ENCODE peak calls at places on chromosomes 1 and 21, in eight cellular contexts. One of them, this sample, is unnamed.

GRCh38 chr1:177229781-177230180 is 59.0 kb downstream of the BRINP2 start:
- DNase-seq in lower leg skin: no peak
- DNase-seq in myocyte: no peak
- DNase-seq in ELF-1: no peak
- DNase-seq in T-helper 9 cell: no peak
- DNase-seq in activated T-helper 9 cell treated with anti-CD3 and anti-CD28 coated beads, Interleukin-2, amount 50 U/mL, for 16 hours: no peak
- DNase-seq in brain pericyte: no peak
- DNase-seq in colonic mucosa: no peak
- DNase-seq in this sample: no peak

GRCh38 chr21:44510508-44511218 is 29.3 kb downstream of the KRTAP10-1 start:
- DNase-seq in T-helper 9 cell: peak
- DNase-seq in brain pericyte: no peak
- DNase-seq in colonic mucosa: peak
- DNase-seq in myocyte: peak
- DNase-seq in ELF-1: peak
- DNase-seq in activated T-helper 9 cell treated with anti-CD3 and anti-CD28 coated beads, Interleukin-2, amount 50 U/mL, for 16 hours: peak
- DNase-seq in lower leg skin: no peak
- DNase-seq in this sample: peak

GRCh38 chr1:202214089-202214843 is 20.7 kb downstream of the LGR6 start:
- DNase-seq in ELF-1: no peak
- DNase-seq in lower leg skin: no peak
- DNase-seq in T-helper 9 cell: no peak
- DNase-seq in myocyte: no peak
- DNase-seq in activated T-helper 9 cell treated with anti-CD3 and anti-CD28 coated beads, Interleukin-2, amount 50 U/mL, for 16 hours: no peak
- DNase-seq in brain pericyte: no peak
- DNase-seq in colonic mucosa: no peak
- DNase-seq in this sample: no peak

GRCh38 chr1:29425656-29426055 is 189.3 kb downstream of the PTPRU start:
- DNase-seq in myocyte: no peak
- DNase-seq in colonic mucosa: no peak
- DNase-seq in lower leg skin: no peak
- DNase-seq in ELF-1: no peak
- DNase-seq in T-helper 9 cell: no peak
- DNase-seq in activated T-helper 9 cell treated with anti-CD3 and anti-CD28 coated beads, Interleukin-2, amount 50 U/mL, for 16 hours: no peak
- DNase-seq in brain pericyte: no peak
- DNase-seq in this sample: no peak

GRCh38 chr1:54885863-54886723 is 902 bp downstream of the DHCR24 start:
- DNase-seq in brain pericyte: no peak
- DNase-seq in activated T-helper 9 cell treated with anti-CD3 and anti-CD28 coated beads, Interleukin-2, amount 50 U/mL, for 16 hours: no peak
- DNase-seq in ELF-1: peak
- DNase-seq in lower leg skin: peak
- DNase-seq in myocyte: no peak
- DNase-seq in T-helper 9 cell: no peak
- DNase-seq in colonic mucosa: peak
- DNase-seq in this sample: no peak

GRCh38 chr1:179142889-179143299 is 61.0 kb downstream of the TOR3A start:
- DNase-seq in activated T-helper 9 cell treated with anti-CD3 and anti-CD28 coated beads, Interleukin-2, amount 50 U/mL, for 16 hours: no peak
- DNase-seq in lower leg skin: peak
- DNase-seq in ELF-1: no peak
- DNase-seq in myocyte: peak
- DNase-seq in colonic mucosa: no peak
- DNase-seq in T-helper 9 cell: no peak
- DNase-seq in brain pericyte: peak
- DNase-seq in this sample: peak

GRCh38 chr1:30892671-30893073 is 15.9 kb downstream of the SDC3 start:
- DNase-seq in T-helper 9 cell: no peak
- DNase-seq in ELF-1: no peak
- DNase-seq in colonic mucosa: no peak
- DNase-seq in lower leg skin: no peak
- DNase-seq in activated T-helper 9 cell treated with anti-CD3 and anti-CD28 coated beads, Interleukin-2, amount 50 U/mL, for 16 hours: no peak
- DNase-seq in brain pericyte: no peak
- DNase-seq in myocyte: no peak
- DNase-seq in this sample: no peak

GRCh38 chr1:182087951-182088350 is 26.4 kb upstream of the ZNF648 start:
- DNase-seq in T-helper 9 cell: peak
- DNase-seq in lower leg skin: peak
- DNase-seq in brain pericyte: no peak
- DNase-seq in colonic mucosa: no peak
- DNase-seq in myocyte: no peak
- DNase-seq in ELF-1: peak
- DNase-seq in activated T-helper 9 cell treated with anti-CD3 and anti-CD28 coated beads, Interleukin-2, amount 50 U/mL, for 16 hours: no peak
- DNase-seq in this sample: no peak

GRCh38 chr1:52502789-52503188 is 50.1 kb downstream of the TUT4 start:
- DNase-seq in colonic mucosa: no peak
- DNase-seq in activated T-helper 9 cell treated with anti-CD3 and anti-CD28 coated beads, Interleukin-2, amount 50 U/mL, for 16 hours: no peak
- DNase-seq in lower leg skin: no peak
- DNase-seq in brain pericyte: no peak
- DNase-seq in ELF-1: no peak
- DNase-seq in myocyte: no peak
- DNase-seq in T-helper 9 cell: no peak
- DNase-seq in this sample: peak

GRCh38 chr1:152026895-152027294 is 9.9 kb downstream of the S100A11 start:
- DNase-seq in myocyte: no peak
- DNase-seq in lower leg skin: no peak
- DNase-seq in ELF-1: no peak
- DNase-seq in colonic mucosa: no peak
- DNase-seq in T-helper 9 cell: no peak
- DNase-seq in brain pericyte: no peak
- DNase-seq in activated T-helper 9 cell treated with anti-CD3 and anti-CD28 coated beads, Interleukin-2, amount 50 U/mL, for 16 hours: no peak
- DNase-seq in this sample: no peak

GRCh38 chr1:160162936-160163335 is 11.5 kb downstream of the ATP1A4 start:
- DNase-seq in colonic mucosa: no peak
- DNase-seq in lower leg skin: no peak
- DNase-seq in myocyte: no peak
- DNase-seq in brain pericyte: no peak
- DNase-seq in T-helper 9 cell: no peak
- DNase-seq in activated T-helper 9 cell treated with anti-CD3 and anti-CD28 coated beads, Interleukin-2, amount 50 U/mL, for 16 hours: no peak
- DNase-seq in ELF-1: no peak
- DNase-seq in this sample: no peak

GRCh38 chr1:24108334-24109165 is 3.4 kb downstream of the MYOM3 start:
- DNase-seq in colonic mucosa: peak
- DNase-seq in brain pericyte: no peak
- DNase-seq in T-helper 9 cell: no peak
- DNase-seq in ELF-1: no peak
- DNase-seq in myocyte: peak
- DNase-seq in activated T-helper 9 cell treated with anti-CD3 and anti-CD28 coated beads, Interleukin-2, amount 50 U/mL, for 16 hours: no peak
- DNase-seq in lower leg skin: no peak
- DNase-seq in this sample: no peak

GRCh38 chr1:86753700-86754099 is 49.3 kb downstream of the SH3GLB1 start:
- DNase-seq in brain pericyte: no peak
- DNase-seq in ELF-1: peak
- DNase-seq in lower leg skin: no peak
- DNase-seq in myocyte: peak
- DNase-seq in colonic mucosa: no peak
- DNase-seq in activated T-helper 9 cell treated with anti-CD3 and anti-CD28 coated beads, Interleukin-2, amount 50 U/mL, for 16 hours: no peak
- DNase-seq in T-helper 9 cell: no peak
- DNase-seq in this sample: peak

GRCh38 chr1:235423214-235423652 is 56.0 kb downstream of the TBCE start:
- DNase-seq in colonic mucosa: no peak
- DNase-seq in T-helper 9 cell: no peak
- DNase-seq in lower leg skin: no peak
- DNase-seq in activated T-helper 9 cell treated with anti-CD3 and anti-CD28 coated beads, Interleukin-2, amount 50 U/mL, for 16 hours: no peak
- DNase-seq in myocyte: no peak
- DNase-seq in brain pericyte: no peak
- DNase-seq in ELF-1: no peak
- DNase-seq in this sample: peak

GRCh38 chr1:161781995-161782394 is 15.9 kb downstream of the ATF6 start:
- DNase-seq in colonic mucosa: no peak
- DNase-seq in activated T-helper 9 cell treated with anti-CD3 and anti-CD28 coated beads, Interleukin-2, amount 50 U/mL, for 16 hours: no peak
- DNase-seq in lower leg skin: no peak
- DNase-seq in myocyte: no peak
- DNase-seq in ELF-1: no peak
- DNase-seq in brain pericyte: no peak
- DNase-seq in T-helper 9 cell: no peak
- DNase-seq in this sample: no peak

GRCh38 chr1:247209306-247209900 is 37.6 kb upstream of the ZNF124 start:
- DNase-seq in lower leg skin: no peak
- DNase-seq in T-helper 9 cell: no peak
- DNase-seq in activated T-helper 9 cell treated with anti-CD3 and anti-CD28 coated beads, Interleukin-2, amount 50 U/mL, for 16 hours: no peak
- DNase-seq in ELF-1: peak
- DNase-seq in colonic mucosa: no peak
- DNase-seq in brain pericyte: no peak
- DNase-seq in myocyte: peak
- DNase-seq in this sample: no peak

GRCh38 chr1:221274373-221274772 is 395.1 kb downstream of the HLX start:
- DNase-seq in colonic mucosa: no peak
- DNase-seq in T-helper 9 cell: no peak
- DNase-seq in brain pericyte: no peak
- DNase-seq in lower leg skin: no peak
- DNase-seq in myocyte: peak
- DNase-seq in ELF-1: peak
- DNase-seq in activated T-helper 9 cell treated with anti-CD3 and anti-CD28 coated beads, Interleukin-2, amount 50 U/mL, for 16 hours: no peak
- DNase-seq in this sample: peak

GRCh38 chr1:156465747-156466365 is 34.7 kb downstream of the MEF2D start:
- DNase-seq in lower leg skin: no peak
- DNase-seq in T-helper 9 cell: no peak
- DNase-seq in colonic mucosa: no peak
- DNase-seq in myocyte: no peak
- DNase-seq in ELF-1: peak
- DNase-seq in activated T-helper 9 cell treated with anti-CD3 and anti-CD28 coated beads, Interleukin-2, amount 50 U/mL, for 16 hours: no peak
- DNase-seq in brain pericyte: no peak
- DNase-seq in this sample: peak

GRCh38 chr1:29513357-29513756 is 277.0 kb downstream of the PTPRU start:
- DNase-seq in activated T-helper 9 cell treated with anti-CD3 and anti-CD28 coated beads, Interleukin-2, amount 50 U/mL, for 16 hours: no peak
- DNase-seq in ELF-1: peak
- DNase-seq in myocyte: peak
- DNase-seq in colonic mucosa: no peak
- DNase-seq in T-helper 9 cell: no peak
- DNase-seq in lower leg skin: no peak
- DNase-seq in brain pericyte: no peak
- DNase-seq in this sample: peak

GRCh38 chr1:19096036-19096833 is 113.8 kb downstream of the UBR4 start:
- DNase-seq in lower leg skin: no peak
- DNase-seq in ELF-1: peak
- DNase-seq in brain pericyte: no peak
- DNase-seq in T-helper 9 cell: no peak
- DNase-seq in myocyte: no peak
- DNase-seq in colonic mucosa: peak
- DNase-seq in activated T-helper 9 cell treated with anti-CD3 and anti-CD28 coated beads, Interleukin-2, amount 50 U/mL, for 16 hours: no peak
- DNase-seq in this sample: peak

GRCh38 chr1:63592536-63593302 is 492 bp upstream of the PGM1 start:
- DNase-seq in myocyte: no peak
- DNase-seq in T-helper 9 cell: no peak
- DNase-seq in brain pericyte: no peak
- DNase-seq in lower leg skin: no peak
- DNase-seq in activated T-helper 9 cell treated with anti-CD3 and anti-CD28 coated beads, Interleukin-2, amount 50 U/mL, for 16 hours: no peak
- DNase-seq in ELF-1: no peak
- DNase-seq in colonic mucosa: peak
- DNase-seq in this sample: no peak

GRCh38 chr1:247295746-247296145 is 35.9 kb downstream of the ZNF496 start:
- DNase-seq in brain pericyte: no peak
- DNase-seq in colonic mucosa: no peak
- DNase-seq in activated T-helper 9 cell treated with anti-CD3 and anti-CD28 coated beads, Interleukin-2, amount 50 U/mL, for 16 hours: no peak
- DNase-seq in ELF-1: no peak
- DNase-seq in T-helper 9 cell: no peak
- DNase-seq in lower leg skin: no peak
- DNase-seq in myocyte: no peak
- DNase-seq in this sample: no peak

GRCh38 chr1:27607239-27607804 is 3.4 kb upstream of the AHDC1 start:
- DNase-seq in myocyte: no peak
- DNase-seq in activated T-helper 9 cell treated with anti-CD3 and anti-CD28 coated beads, Interleukin-2, amount 50 U/mL, for 16 hours: no peak
- DNase-seq in lower leg skin: no peak
- DNase-seq in colonic mucosa: no peak
- DNase-seq in ELF-1: peak
- DNase-seq in brain pericyte: no peak
- DNase-seq in T-helper 9 cell: no peak
- DNase-seq in this sample: peak

GRCh38 chr1:224205438-224205840 is 22.4 kb downstream of the DEGS1 start:
- DNase-seq in colonic mucosa: peak
- DNase-seq in brain pericyte: no peak
- DNase-seq in myocyte: peak
- DNase-seq in lower leg skin: no peak
- DNase-seq in ELF-1: no peak
- DNase-seq in activated T-helper 9 cell treated with anti-CD3 and anti-CD28 coated beads, Interleukin-2, amount 50 U/mL, for 16 hours: no peak
- DNase-seq in T-helper 9 cell: no peak
- DNase-seq in this sample: peak

GRCh38 chr1:167474191-167474641 is 44.1 kb downstream of the CD247 start:
- DNase-seq in activated T-helper 9 cell treated with anti-CD3 and anti-CD28 coated beads, Interleukin-2, amount 50 U/mL, for 16 hours: peak
- DNase-seq in ELF-1: no peak
- DNase-seq in colonic mucosa: no peak
- DNase-seq in lower leg skin: no peak
- DNase-seq in T-helper 9 cell: peak
- DNase-seq in brain pericyte: no peak
- DNase-seq in myocyte: peak
- DNase-seq in this sample: no peak

GRCh38 chr1:228211871-228212414 is 4.1 kb downstream of the OBSCN start:
- DNase-seq in ELF-1: no peak
- DNase-seq in colonic mucosa: no peak
- DNase-seq in lower leg skin: no peak
- DNase-seq in T-helper 9 cell: no peak
- DNase-seq in brain pericyte: no peak
- DNase-seq in myocyte: no peak
- DNase-seq in activated T-helper 9 cell treated with anti-CD3 and anti-CD28 coated beads, Interleukin-2, amount 50 U/mL, for 16 hours: no peak
- DNase-seq in this sample: no peak

GRCh38 chr1:20792177-20792576 is 5.1 kb upstream of the HP1BP3 start:
- DNase-seq in myocyte: peak
- DNase-seq in activated T-helper 9 cell treated with anti-CD3 and anti-CD28 coated beads, Interleukin-2, amount 50 U/mL, for 16 hours: no peak
- DNase-seq in brain pericyte: no peak
- DNase-seq in lower leg skin: no peak
- DNase-seq in ELF-1: no peak
- DNase-seq in colonic mucosa: no peak
- DNase-seq in T-helper 9 cell: no peak
- DNase-seq in this sample: no peak

GRCh38 chr21:43721225-43721605 is 2.3 kb downstream of the PDXK start:
- DNase-seq in brain pericyte: no peak
- DNase-seq in lower leg skin: no peak
- DNase-seq in myocyte: no peak
- DNase-seq in ELF-1: no peak
- DNase-seq in T-helper 9 cell: no peak
- DNase-seq in colonic mucosa: no peak
- DNase-seq in activated T-helper 9 cell treated with anti-CD3 and anti-CD28 coated beads, Interleukin-2, amount 50 U/mL, for 16 hours: no peak
- DNase-seq in this sample: no peak

GRCh38 chr1:174519845-174520244 is 72.1 kb downstream of the GPR52 start:
- DNase-seq in activated T-helper 9 cell treated with anti-CD3 and anti-CD28 coated beads, Interleukin-2, amount 50 U/mL, for 16 hours: no peak
- DNase-seq in ELF-1: no peak
- DNase-seq in brain pericyte: no peak
- DNase-seq in colonic mucosa: no peak
- DNase-seq in lower leg skin: no peak
- DNase-seq in T-helper 9 cell: no peak
- DNase-seq in myocyte: peak
- DNase-seq in this sample: no peak

GRCh38 chr1:48530727-48531351 is 58.8 kb upstream of the SPATA6 start:
- DNase-seq in lower leg skin: no peak
- DNase-seq in ELF-1: peak
- DNase-seq in activated T-helper 9 cell treated with anti-CD3 and anti-CD28 coated beads, Interleukin-2, amount 50 U/mL, for 16 hours: no peak
- DNase-seq in colonic mucosa: peak
- DNase-seq in brain pericyte: no peak
- DNase-seq in T-helper 9 cell: no peak
- DNase-seq in myocyte: peak
- DNase-seq in this sample: peak

GRCh38 chr1:44810101-44810761 is 1.9 kb downstream of the BTBD19 start:
- DNase-seq in lower leg skin: peak
- DNase-seq in T-helper 9 cell: peak
- DNase-seq in brain pericyte: peak
- DNase-seq in ELF-1: no peak
- DNase-seq in colonic mucosa: no peak
- DNase-seq in activated T-helper 9 cell treated with anti-CD3 and anti-CD28 coated beads, Interleukin-2, amount 50 U/mL, for 16 hours: no peak
- DNase-seq in myocyte: no peak
- DNase-seq in this sample: no peak

GRCh38 chr1:84698718-84699117 is 8.5 kb upstream of the SSX2IP start:
- DNase-seq in brain pericyte: no peak
- DNase-seq in ELF-1: no peak
- DNase-seq in colonic mucosa: no peak
- DNase-seq in T-helper 9 cell: no peak
- DNase-seq in lower leg skin: no peak
- DNase-seq in myocyte: peak
- DNase-seq in activated T-helper 9 cell treated with anti-CD3 and anti-CD28 coated beads, Interleukin-2, amount 50 U/mL, for 16 hours: no peak
- DNase-seq in this sample: peak

GRCh38 chr1:7207875-7208646 is 422.8 kb downstream of the CAMTA1 start:
- DNase-seq in brain pericyte: peak
- DNase-seq in ELF-1: peak
- DNase-seq in lower leg skin: no peak
- DNase-seq in activated T-helper 9 cell treated with anti-CD3 and anti-CD28 coated beads, Interleukin-2, amount 50 U/mL, for 16 hours: no peak
- DNase-seq in myocyte: peak
- DNase-seq in colonic mucosa: peak
- DNase-seq in T-helper 9 cell: no peak
- DNase-seq in this sample: peak

GRCh38 chr1:24386241-24386640 is 27.3 kb downstream of the STPG1 start:
- DNase-seq in activated T-helper 9 cell treated with anti-CD3 and anti-CD28 coated beads, Interleukin-2, amount 50 U/mL, for 16 hours: no peak
- DNase-seq in lower leg skin: no peak
- DNase-seq in colonic mucosa: peak
- DNase-seq in myocyte: peak
- DNase-seq in T-helper 9 cell: no peak
- DNase-seq in brain pericyte: no peak
- DNase-seq in ELF-1: peak
- DNase-seq in this sample: peak

This sample was measured in SJCRH30.